ENCODE peak calls at places on chromosomes 2 and 18, in four cellular contexts. X, L, V and H are unnamed samples.

GRCh38 chr18:48875942-48876511 is 74.7 kb downstream of the SMAD7 start:
- DNase-seq in X (no peak), L (no peak), V (no peak), H (no peak)

GRCh38 chr2:71530987-71531332 is 77.6 kb downstream of the DYSF start:
- DNase-seq in X (no peak), L (no peak), V (no peak), H (no peak)

GRCh38 chr18:45958730-45959129 is 8.4 kb downstream of the EPG5 start:
- DNase-seq in X (no peak), L (no peak), V (peak), H (no peak)

GRCh38 chr2:118687201-118687600 is 160.2 kb downstream of the EN1 start:
- DNase-seq in X (no peak), L (no peak), V (no peak), H (no peak)

GRCh38 chr2:129334696-129335095 is 644.8 kb upstream of the RAB6C start:
- DNase-seq in X (no peak), L (no peak), V (no peak), H (no peak)

GRCh38 chr2:96556441-96557330 is 20.1 kb downstream of the ARID5A start:
- DNase-seq in X (no peak), L (no peak), V (peak), H (no peak)

GRCh38 chr2:173232956-173233744 is 121.5 kb upstream of the CDCA7 start:
- DNase-seq in X (no peak), L (no peak), V (peak), H (no peak)

GRCh38 chr2:1282552-1282951 is 130.7 kb upstream of the TPO start:
- DNase-seq in X (no peak), L (no peak), V (no peak), H (no peak)

GRCh38 chr2:219689676-219690628 is 62.5 kb downstream of the SLC4A3 start:
- DNase-seq in X (peak), L (peak), V (peak), H (no peak)